ENCODE peak calls at places on chromosomes 12 and 14, in five cellular contexts. One of them, this sample, is unnamed.
A peak's percentile ranks its signal among the peaks of the same experiment; 100 is the strongest.

GRCh38 chr12:130134563-130134915 is 27.7 kb upstream of the FZD10 start:
- DNase-seq in stomach: no peak
- DNase-seq in breast epithelium: no peak
- DNase-seq in GM23338: no peak
- DNase-seq in HepG2: no peak
- DNase-seq in this sample: no peak

GRCh38 chr12:57461904-57462306 is 2.3 kb downstream of the GLI1 start:
- DNase-seq in stomach: no peak
- DNase-seq in breast epithelium: no peak
- DNase-seq in GM23338: no peak
- DNase-seq in HepG2: no peak
- DNase-seq in this sample: no peak

GRCh38 chr12:119693006-119693405 is 25.1 kb downstream of the PRKAB1 start:
- DNase-seq in stomach: peak; percentile 84
- DNase-seq in breast epithelium: no peak
- DNase-seq in GM23338: no peak
- DNase-seq in HepG2: no peak
- DNase-seq in this sample: no peak

GRCh38 chr12:76028649-76029277 is 2.8 kb downstream of the PHLDA1 start:
- DNase-seq in stomach: no peak
- DNase-seq in breast epithelium: no peak
- DNase-seq in GM23338: no peak
- DNase-seq in HepG2: peak; percentile 51
- DNase-seq in this sample: no peak

GRCh38 chr12:644293-644639 is 19.0 kb downstream of the NINJ2 start:
- DNase-seq in stomach: no peak
- DNase-seq in breast epithelium: no peak
- DNase-seq in GM23338: no peak
- DNase-seq in HepG2: no peak
- DNase-seq in this sample: peak; percentile 49

GRCh38 chr12:76713130-76713529 is 50.8 kb upstream of the ZDHHC17 start:
- DNase-seq in stomach: no peak
- DNase-seq in breast epithelium: no peak
- DNase-seq in GM23338: peak; percentile 70
- DNase-seq in HepG2: peak; percentile 16
- DNase-seq in this sample: no peak

GRCh38 chr14:32230181-32230580 is 27.1 kb upstream of the RNU6-8 start:
- DNase-seq in stomach: no peak
- DNase-seq in breast epithelium: no peak
- DNase-seq in GM23338: no peak
- DNase-seq in HepG2: no peak
- DNase-seq in this sample: no peak

GRCh38 chr14:53016491-53016890 is 65.6 kb upstream of the FERMT2 start:
- DNase-seq in stomach: no peak
- DNase-seq in breast epithelium: no peak
- DNase-seq in GM23338: no peak
- DNase-seq in HepG2: no peak
- DNase-seq in this sample: no peak

GRCh38 chr12:64701283-64701682 is 57.9 kb downstream of the GNS start:
- DNase-seq in stomach: no peak
- DNase-seq in breast epithelium: no peak
- DNase-seq in GM23338: no peak
- DNase-seq in HepG2: no peak
- DNase-seq in this sample: no peak

GRCh38 chr12:52836042-52836466 is 1.9 kb upstream of the KRT79 start:
- DNase-seq in stomach: no peak
- DNase-seq in breast epithelium: no peak
- DNase-seq in GM23338: no peak
- DNase-seq in HepG2: no peak
- DNase-seq in this sample: no peak

GRCh38 chr14:29905549-29905948 is 22.1 kb downstream of the PRKD1 start:
- DNase-seq in stomach: no peak
- DNase-seq in breast epithelium: no peak
- DNase-seq in GM23338: no peak
- DNase-seq in HepG2: no peak
- DNase-seq in this sample: no peak

GRCh38 chr12:107400686-107401447 is 284.7 kb upstream of the PWP1 start:
- DNase-seq in stomach: no peak
- DNase-seq in breast epithelium: no peak
- DNase-seq in GM23338: no peak
- DNase-seq in HepG2: no peak
- DNase-seq in this sample: no peak

GRCh38 chr12:113104953-113105510 is 30.5 kb downstream of the RASAL1 start:
- DNase-seq in stomach: no peak
- DNase-seq in breast epithelium: no peak
- DNase-seq in GM23338: no peak
- DNase-seq in HepG2: no peak
- DNase-seq in this sample: no peak

GRCh38 chr12:113105606-113106271 is 29.8 kb downstream of the RASAL1 start:
- DNase-seq in stomach: no peak
- DNase-seq in breast epithelium: no peak
- DNase-seq in GM23338: no peak
- DNase-seq in HepG2: no peak
- DNase-seq in this sample: no peak

GRCh38 chr12:113101751-113102150 is 33.8 kb downstream of the RASAL1 start:
- DNase-seq in stomach: no peak
- DNase-seq in breast epithelium: no peak
- DNase-seq in GM23338: no peak
- DNase-seq in HepG2: no peak
- DNase-seq in this sample: no peak

GRCh38 chr12:113102811-113103210 is 32.8 kb downstream of the RASAL1 start:
- DNase-seq in stomach: no peak
- DNase-seq in breast epithelium: no peak
- DNase-seq in GM23338: no peak
- DNase-seq in HepG2: no peak
- DNase-seq in this sample: no peak

DNA sequence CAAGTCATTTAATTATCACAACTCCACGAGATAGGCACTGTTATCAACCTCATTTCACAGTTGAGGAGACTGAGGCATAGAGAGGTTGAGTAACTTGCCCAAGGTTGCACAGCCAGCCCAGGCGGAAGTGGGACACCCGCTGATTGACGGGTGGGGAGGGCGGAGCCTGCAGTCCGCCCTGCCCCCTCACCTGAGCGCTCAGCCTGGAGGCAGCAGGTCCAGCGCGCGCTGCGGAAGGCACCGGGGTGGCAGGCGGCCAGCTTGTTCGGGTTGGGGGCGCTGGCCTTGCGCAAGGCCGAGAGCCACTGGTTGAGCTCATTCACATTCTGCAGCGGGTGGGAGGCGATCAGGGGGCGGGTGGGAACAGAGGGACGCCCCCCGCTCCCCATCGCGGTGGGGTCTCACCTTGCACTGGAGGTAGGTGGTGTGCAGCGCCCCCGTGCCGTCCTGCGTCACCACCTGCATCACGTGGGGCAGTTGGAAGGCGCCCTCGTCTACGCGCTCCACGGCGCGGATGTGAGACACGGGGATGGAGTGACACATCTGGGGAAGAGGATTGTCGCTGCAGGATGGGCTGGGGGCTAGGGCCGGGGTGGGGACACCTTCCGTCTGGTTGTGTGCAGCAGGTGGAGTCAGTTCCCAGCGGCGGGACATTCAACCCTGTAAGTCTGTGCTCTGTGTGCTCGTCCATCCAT is 31.7 kb downstream of the RASAL1 start:
- DNase-seq in stomach: peak; percentile 36
- DNase-seq in breast epithelium: no peak
- DNase-seq in GM23338: peak; percentile 89
- DNase-seq in HepG2: peak; percentile 27
- DNase-seq in this sample: no peak
- TF ChIP-seq POLR2AphosphoS5 in stomach: no peak
- TF ChIP-seq POLR2AphosphoS5 in breast epithelium: no peak
- TF ChIP-seq POLR2AphosphoS5 in GM23338: peak; percentile 96
- TF ChIP-seq POLR2AphosphoS5 in HepG2: no peak
- TF ChIP-seq POLR2AphosphoS5 in this sample: no peak

GRCh38 chr12:92503029-92503931 is 199.5 kb upstream of the PLEKHG7 start:
- DNase-seq in stomach: no peak
- DNase-seq in breast epithelium: no peak
- DNase-seq in GM23338: no peak
- DNase-seq in HepG2: peak; percentile 60
- DNase-seq in this sample: no peak
- TF ChIP-seq POLR2AphosphoS5 in stomach: no peak
- TF ChIP-seq POLR2AphosphoS5 in breast epithelium: no peak
- TF ChIP-seq POLR2AphosphoS5 in GM23338: no peak
- TF ChIP-seq POLR2AphosphoS5 in HepG2: no peak
- TF ChIP-seq POLR2AphosphoS5 in this sample: no peak

GRCh38 chr12:5060958-5061357 is 17.3 kb downstream of the KCNA5 start:
- DNase-seq in stomach: no peak
- DNase-seq in breast epithelium: no peak
- DNase-seq in GM23338: no peak
- DNase-seq in HepG2: no peak
- DNase-seq in this sample: no peak

GRCh38 chr12:5064913-5065490 is 21.3 kb downstream of the KCNA5 start:
- DNase-seq in stomach: no peak
- DNase-seq in breast epithelium: no peak
- DNase-seq in GM23338: no peak
- DNase-seq in HepG2: no peak
- DNase-seq in this sample: no peak

GRCh38 chr12:5063149-5063548 is 19.5 kb downstream of the KCNA5 start:
- DNase-seq in stomach: no peak
- DNase-seq in breast epithelium: no peak
- DNase-seq in GM23338: no peak
- DNase-seq in HepG2: no peak
- DNase-seq in this sample: no peak

DNA sequence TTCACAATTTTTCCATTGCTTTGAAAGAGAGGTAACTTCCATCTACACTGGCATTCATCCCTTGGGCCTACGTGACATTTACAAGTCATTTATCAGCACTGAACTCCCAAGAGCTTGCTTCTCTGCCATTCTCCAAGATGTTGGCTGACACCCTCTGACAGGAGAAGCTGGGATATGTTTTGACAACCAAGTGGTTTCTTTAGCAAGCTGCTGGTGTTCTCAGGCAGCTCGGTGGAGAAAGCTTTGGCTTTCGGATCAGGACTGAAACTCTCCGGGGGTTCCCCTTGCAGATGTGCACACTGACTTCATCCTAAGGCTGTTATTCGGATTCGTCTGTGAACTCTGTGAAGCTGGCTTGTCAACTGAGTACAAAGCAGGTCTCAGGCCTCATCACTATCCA is 15.7 kb downstream of the KCNA5 start:
- DNase-seq in stomach: no peak
- DNase-seq in breast epithelium: no peak
- DNase-seq in GM23338: no peak
- DNase-seq in HepG2: no peak
- DNase-seq in this sample: no peak
- TF ChIP-seq POLR2AphosphoS5 in stomach: no peak
- TF ChIP-seq POLR2AphosphoS5 in breast epithelium: no peak
- TF ChIP-seq POLR2AphosphoS5 in GM23338: no peak
- TF ChIP-seq POLR2AphosphoS5 in HepG2: no peak
- TF ChIP-seq POLR2AphosphoS5 in this sample: no peak

GRCh38 chr14:49633650-49634546 is 1.1 kb downstream of the DNAAF2 start:
- DNase-seq in stomach: peak; percentile 91
- DNase-seq in breast epithelium: peak; percentile 93
- DNase-seq in GM23338: peak; percentile 97
- DNase-seq in HepG2: peak; percentile 89
- DNase-seq in this sample: peak; percentile 96
- TF ChIP-seq POLR2AphosphoS5 in stomach: peak; percentile 50
- TF ChIP-seq POLR2AphosphoS5 in breast epithelium: peak; percentile 66
- TF ChIP-seq POLR2AphosphoS5 in GM23338: peak; percentile 81
- TF ChIP-seq POLR2AphosphoS5 in HepG2: peak; percentile 79
- TF ChIP-seq POLR2AphosphoS5 in this sample: no peak

GRCh38 chr14:54902143-54902520 is 494 bp downstream of the GCH1 start:
- DNase-seq in stomach: peak; percentile 82
- DNase-seq in breast epithelium: peak; percentile 66
- DNase-seq in GM23338: peak; percentile 92
- DNase-seq in HepG2: peak; percentile 62
- DNase-seq in this sample: peak; percentile 91
- TF ChIP-seq POLR2AphosphoS5 in stomach: peak; percentile 37
- TF ChIP-seq POLR2AphosphoS5 in breast epithelium: peak; percentile 22
- TF ChIP-seq POLR2AphosphoS5 in GM23338: no peak
- TF ChIP-seq POLR2AphosphoS5 in HepG2: no peak
- TF ChIP-seq POLR2AphosphoS5 in this sample: peak; percentile 14

This sample was measured in suprapubic skin.